ENCODE peak calls at places on chromosomes 7 and 10, in five cellular contexts. One of them, this sample, is unnamed.

GRCh38 chr7:84372155-84372621 is 177.6 kb upstream of the SEMA3A start:
- DNase-seq in DMS153: no peak
- DNase-seq in NCI-H774: no peak
- DNase-seq in fibroblast of the aortic adventitia: peak
- DNase-seq in pancreas: no peak
- DNase-seq in this sample: peak

GRCh38 chr10:128040681-128041080 is 85.5 kb downstream of the MKI67 start:
- DNase-seq in DMS153: no peak
- DNase-seq in NCI-H774: no peak
- DNase-seq in fibroblast of the aortic adventitia: no peak
- DNase-seq in pancreas: no peak
- DNase-seq in this sample: no peak

GRCh38 chr10:46992794-46993552 is 81.7 kb downstream of the PTPN20 start:
- DNase-seq in DMS153: no peak
- DNase-seq in NCI-H774: no peak
- DNase-seq in fibroblast of the aortic adventitia: peak
- DNase-seq in pancreas: no peak
- DNase-seq in this sample: peak

GRCh38 chr7:2569421-2569820 is 10.6 kb downstream of the IQCE start:
- DNase-seq in DMS153: no peak
- DNase-seq in NCI-H774: no peak
- DNase-seq in fibroblast of the aortic adventitia: no peak
- DNase-seq in pancreas: no peak
- DNase-seq in this sample: no peak

GRCh38 chr7:107014381-107015023 is 30.0 kb upstream of the PRKAR2B start:
- DNase-seq in DMS153: no peak
- DNase-seq in NCI-H774: no peak
- DNase-seq in fibroblast of the aortic adventitia: peak
- DNase-seq in pancreas: no peak
- DNase-seq in this sample: no peak

GRCh38 chr7:93943816-93944540 is 22.4 kb downstream of the GNG11 start:
- DNase-seq in DMS153: no peak
- DNase-seq in NCI-H774: no peak
- DNase-seq in fibroblast of the aortic adventitia: no peak
- DNase-seq in pancreas: no peak
- DNase-seq in this sample: no peak

GRCh38 chr7:42237162-42237821 is at the start of gene GLI3:
- DNase-seq in DMS153: no peak
- DNase-seq in NCI-H774: no peak
- DNase-seq in fibroblast of the aortic adventitia: peak
- DNase-seq in pancreas: peak
- DNase-seq in this sample: peak

GRCh38 chr10:100791254-100792058 is 46.1 kb downstream of the PAX2 start:
- DNase-seq in DMS153: no peak
- DNase-seq in NCI-H774: no peak
- DNase-seq in fibroblast of the aortic adventitia: peak
- DNase-seq in pancreas: no peak
- DNase-seq in this sample: no peak

GRCh38 chr7:130069179-130069977 is 956 bp upstream of the KLHDC10 start:
- DNase-seq in DMS153: no peak
- DNase-seq in NCI-H774: no peak
- DNase-seq in fibroblast of the aortic adventitia: no peak
- DNase-seq in pancreas: no peak
- DNase-seq in this sample: no peak

GRCh38 chr10:17847586-17848296 is 38.6 kb downstream of the MRC1 start:
- DNase-seq in DMS153: no peak
- DNase-seq in NCI-H774: no peak
- DNase-seq in fibroblast of the aortic adventitia: peak
- DNase-seq in pancreas: no peak
- DNase-seq in this sample: peak

GRCh38 chr10:785539-786214 is 96.2 kb upstream of the DIP2C start:
- DNase-seq in DMS153: no peak
- DNase-seq in NCI-H774: no peak
- DNase-seq in fibroblast of the aortic adventitia: no peak
- DNase-seq in pancreas: no peak
- DNase-seq in this sample: no peak

GRCh38 chr7:107922891-107923290 is 31.9 kb downstream of the DLD start:
- DNase-seq in DMS153: no peak
- DNase-seq in NCI-H774: no peak
- DNase-seq in fibroblast of the aortic adventitia: no peak
- DNase-seq in pancreas: no peak
- DNase-seq in this sample: no peak

GRCh38 chr10:104612577-104613205 is 28.4 kb upstream of the SORCS3 start:
- DNase-seq in DMS153: no peak
- DNase-seq in NCI-H774: no peak
- DNase-seq in fibroblast of the aortic adventitia: no peak
- DNase-seq in pancreas: no peak
- DNase-seq in this sample: no peak

GRCh38 chr7:99109108-99110051 is 34.5 kb downstream of the SMURF1 start:
- DNase-seq in DMS153: no peak
- DNase-seq in NCI-H774: no peak
- DNase-seq in fibroblast of the aortic adventitia: peak
- DNase-seq in pancreas: no peak
- DNase-seq in this sample: no peak

GRCh38 chr7:140153666-140154161 is 23.1 kb downstream of the KDM7A start:
- DNase-seq in DMS153: no peak
- DNase-seq in NCI-H774: no peak
- DNase-seq in fibroblast of the aortic adventitia: no peak
- DNase-seq in pancreas: no peak
- DNase-seq in this sample: no peak